ENCODE peak calls at places on chromosomes 16 and 17, in five cellular contexts. W, J, K, Z and R are unnamed samples.
A peak's percentile ranks its signal among the peaks of the same experiment; 100 is the strongest.

GRCh38 chr16:73047536-73048291 is at the start of gene ZFHX3:
- DNase-seq in W (peak; percentile 76), K (peak; percentile 15), J (no peak), Z (peak; percentile 59), R (peak; percentile 83)

GRCh38 chr17:5958850-5959249 is 111.3 kb upstream of the WSCD1 start:
- DNase-seq in W (no peak), K (no peak), J (no peak), Z (no peak), R (no peak)

GRCh38 chr17:50445730-50446305 is 19.8 kb downstream of the ACSF2 start:
- DNase-seq in J (no peak), K (no peak), W (no peak), Z (no peak), R (no peak)

GRCh38 chr17:41812176-41813038 is at the start of gene FKBP10:
- DNase-seq in W (peak; percentile 64), J (peak; percentile 38), K (peak; percentile 12), Z (peak; percentile 59), R (peak; percentile 90)

GRCh38 chr16:69486724-69487123 is 62.3 kb downstream of the CYB5B start:
- DNase-seq in K (no peak), Z (no peak), J (no peak), W (no peak), R (no peak)

GRCh38 chr16:70163596-70163995 is 10.0 kb upstream of the CLEC18C start:
- DNase-seq in W (no peak), J (no peak), Z (no peak), K (no peak), R (no peak)

GRCh38 chr17:77892469-77893143 is 65.9 kb upstream of the TNRC6C start:
- DNase-seq in J (no peak), W (peak; percentile 7), Z (no peak), K (no peak), R (no peak)

GRCh38 chr17:6639651-6640535 is 618 bp downstream of the KIAA0753 start:
- DNase-seq in W (peak; percentile 21), J (no peak), K (peak; percentile 12), Z (peak; percentile 43), R (peak; percentile 75)

GRCh38 chr17:4789951-4790704 is 1.4 kb downstream of the GLTPD2 start:
- DNase-seq in J (peak; percentile 61), Z (peak; percentile 85), W (peak; percentile 87), K (peak; percentile 69), R (peak; percentile 94)

GRCh38 chr17:45791935-45792334 is 7.8 kb downstream of the CRHR1 start:
- DNase-seq in J (no peak), K (no peak), Z (no peak), W (no peak), R (no peak)

GRCh38 chr17:8146381-8147140 is 5.6 kb downstream of the PER1 start:
- DNase-seq in K (no peak), J (no peak), W (no peak), Z (no peak), R (no peak)

GRCh38 chr16:71410146-71410545 is 31.7 kb downstream of the TLE7 start:
- DNase-seq in W (no peak), J (no peak), K (no peak), Z (no peak), R (no peak)

GRCh38 chr16:87874639-87875472 is 5.5 kb upstream of the SLC7A5 start:
- DNase-seq in J (no peak), W (no peak), K (no peak), Z (no peak), R (no peak)

GRCh38 chr17:40015005-40015997 is at the start of gene CSF3:
- DNase-seq in W (no peak), K (no peak), Z (no peak), J (no peak), R (peak; percentile 33)

GRCh38 chr17:34314279-34314678 is 5.0 kb upstream of the CCL8 start:
- DNase-seq in K (no peak), Z (no peak), W (no peak), J (no peak), R (no peak)

GRCh38 chr17:78617371-78618061 is 40.3 kb upstream of the DNAH17 start:
- DNase-seq in J (no peak), Z (no peak), W (no peak), K (no peak), R (no peak)

GRCh38 chr17:79826210-79826680 is 13.0 kb downstream of the CBX4 start:
- DNase-seq in W (no peak), J (no peak), Z (no peak), K (no peak), R (no peak)

GRCh38 chr16:3171181-3171854 is 16.7 kb upstream of the OR1F1 start:
- DNase-seq in Z (no peak), W (no peak), K (no peak), J (no peak), R (no peak)

GRCh38 chr16:55264949-55265348 is 59.1 kb upstream of the IRX6 start:
- DNase-seq in W (no peak), K (no peak), Z (no peak), J (no peak), R (no peak)

GRCh38 chr17:17738901-17739300 is 57.6 kb downstream of the RAI1 start:
- DNase-seq in J (no peak), W (no peak), K (no peak), Z (peak; percentile 74), R (peak; percentile 48)

GRCh38 chr17:69801368-69801767 is 273.7 kb upstream of the KCNJ16 start:
- DNase-seq in W (no peak), K (no peak), Z (no peak), J (no peak), R (no peak)

GRCh38 chr17:19705201-19705600 is 11.2 kb downstream of the SLC47A2 start:
- DNase-seq in K (no peak), Z (no peak), J (no peak), W (no peak), R (no peak)

GRCh38 chr16:30660424-30661251 is 2.4 kb downstream of the FBRS start:
- DNase-seq in K (peak; percentile 67), Z (no peak), W (no peak), J (no peak), R (peak; percentile 68)

GRCh38 chr17:82870541-82870940 is 30.7 kb upstream of the ZNF750 start:
- DNase-seq in Z (no peak), W (no peak), J (no peak), K (no peak), R (no peak)

GRCh38 chr17:45265823-45266222 is 3.9 kb upstream of the SPATA32 start:
- DNase-seq in J (no peak), W (no peak), K (no peak), Z (no peak), R (peak; percentile 68)

GRCh38 chr16:72832640-72833039 is 215.3 kb downstream of the ZFHX3 start:
- DNase-seq in J (peak; percentile 47), Z (peak; percentile 59), K (peak; percentile 54), W (peak; percentile 86), R (peak; percentile 86)